ENCODE peak calls at places on chromosomes 16 and 17, in six cellular contexts. W is A549, U is transverse colon, E is GM12878, F is body of pancreas, Y is lower leg skin. B is an unnamed sample.

GRCh38 chr17:77882481-77883212 is 75.9 kb upstream of the TNRC6C start:
- DNase-seq in W (no peak), U (peak), E (peak), F (peak), Y (no peak), B (no peak)

GRCh38 chr16:73275024-73275423 is 227.1 kb upstream of the ZFHX3 start:
- DNase-seq in W (no peak), U (no peak), E (peak), F (no peak), Y (no peak), B (no peak)

GRCh38 chr17:6072157-6072556 is 2.0 kb downstream of the WSCD1 start:
- DNase-seq in W (no peak), U (no peak), E (no peak), F (no peak), Y (no peak), B (no peak)

GRCh38 chr17:76250141-76250540 is 9.8 kb upstream of the RNF157 start:
- DNase-seq in W (no peak), U (no peak), E (no peak), F (no peak), Y (no peak), B (no peak)

GRCh38 chr17:17575360-17576251 is 15.9 kb downstream of the PEMT start:
- DNase-seq in W (no peak), U (no peak), E (no peak), F (no peak), Y (no peak), B (no peak)

GRCh38 chr17:77371117-77371887 is 230.5 kb downstream of the SEC14L1 start:
- DNase-seq in W (no peak), U (no peak), E (no peak), F (no peak), Y (no peak), B (no peak)

GRCh38 chr16:24991349-24991748 is 23.8 kb downstream of the ARHGAP17 start:
- DNase-seq in W (no peak), U (no peak), E (no peak), F (no peak), Y (no peak), B (no peak)

GRCh38 chr17:72460711-72461110 is 339.9 kb downstream of the SOX9 start:
- DNase-seq in W (no peak), U (no peak), E (no peak), F (no peak), Y (no peak), B (no peak)

GRCh38 chr16:75337430-75337829 is 86.0 kb upstream of the BCAR1 start:
- DNase-seq in W (no peak), U (no peak), E (no peak), F (no peak), Y (no peak), B (no peak)

GRCh38 chr17:2450016-2450650 is 49.3 kb upstream of the MNT start:
- DNase-seq in W (no peak), U (no peak), E (no peak), F (no peak), Y (no peak), B (no peak)

GRCh38 chr17:13395346-13395745 is 206.4 kb downstream of the HS3ST3A1 start:
- DNase-seq in W (no peak), U (no peak), E (no peak), F (no peak), Y (no peak), B (no peak)

GRCh38 chr17:14048169-14048568 is 21.1 kb upstream of the COX10 start:
- DNase-seq in W (peak), U (no peak), E (no peak), F (no peak), Y (no peak), B (peak)

GRCh38 chr17:43025766-43026537 is 921 bp downstream of the RND2 start:
- DNase-seq in W (no peak), U (no peak), E (no peak), F (no peak), Y (no peak), B (no peak)

GRCh38 chr16:89749637-89750036 is 28.3 kb downstream of the ZNF276 start:
- DNase-seq in W (no peak), U (peak), E (no peak), F (peak), Y (no peak), B (no peak)

GRCh38 chr16:10688291-10688690 is 6.4 kb downstream of the TEKT5 start:
- DNase-seq in W (no peak), U (peak), E (no peak), F (peak), Y (no peak), B (no peak)

GRCh38 chr17:29664743-29665479 is 42.2 kb upstream of the CORO6 start:
- DNase-seq in W (peak), U (no peak), E (no peak), F (no peak), Y (no peak), B (peak)

GRCh38 chr17:60524463-60525346 is 1.3 kb downstream of the APPBP2 start:
- DNase-seq in W (no peak), U (no peak), E (no peak), F (no peak), Y (no peak), B (no peak)

GRCh38 chr17:79088997-79089328 is 14.3 kb downstream of the ENGASE start:
- DNase-seq in W (no peak), U (no peak), E (no peak), F (no peak), Y (no peak), B (no peak)

GRCh38 chr16:15993128-15993527 is 43.7 kb downstream of the ABCC1 start:
- DNase-seq in W (no peak), U (no peak), E (no peak), F (no peak), Y (no peak), B (no peak)

GRCh38 chr16:15435216-15435864 is 952 bp downstream of the BMERB1 start:
- DNase-seq in W (no peak), U (no peak), E (no peak), F (peak), Y (no peak), B (peak)

GRCh38 chr17:54839022-54839806 is 61.4 kb upstream of the TOM1L1 start:
- DNase-seq in W (no peak), U (no peak), E (no peak), F (no peak), Y (no peak), B (no peak)

GRCh38 chr17:75063201-75063600 is 16.2 kb downstream of the KCTD2 start:
- DNase-seq in W (no peak), U (no peak), E (no peak), F (no peak), Y (no peak), B (no peak)

GRCh38 chr17:7750321-7750821 is 32.8 kb downstream of the DNAH2 start:
- DNase-seq in W (no peak), U (no peak), E (no peak), F (no peak), Y (no peak), B (no peak)

GRCh38 chr17:59914274-59914854 is 21.4 kb downstream of the RPS6KB1 start:
- DNase-seq in W (peak), U (no peak), E (no peak), F (peak), Y (no peak), B (peak)

GRCh38 chr17:64200080-64201042 is 62.7 kb downstream of the TEX2 start:
- DNase-seq in W (no peak), U (no peak), E (peak), F (no peak), Y (no peak), B (no peak)

GRCh38 chr17:79790805-79791353 is 6.0 kb downstream of the CBX8 start:
- DNase-seq in W (no peak), U (no peak), E (no peak), F (no peak), Y (no peak), B (no peak)

GRCh38 chr16:89701425-89702406 is at the start of gene SPATA2L:
- DNase-seq in W (peak), U (peak), E (peak), F (peak), Y (peak), B (peak)

GRCh38 chr17:60656499-60656898 is 21.2 kb upstream of the BCAS3 start:
- DNase-seq in W (no peak), U (no peak), E (no peak), F (no peak), Y (no peak), B (peak)

GRCh38 chr16:87854053-87854906 is 15.0 kb downstream of the SLC7A5 start:
- DNase-seq in W (no peak), U (peak), E (no peak), F (no peak), Y (no peak), B (peak)

GRCh38 chr17:7832431-7832830 is 1.6 kb upstream of the KDM6B start:
- DNase-seq in W (no peak), U (no peak), E (no peak), F (no peak), Y (no peak), B (no peak)

GRCh38 chr17:81097134-81097942 is 62.4 kb downstream of the BAIAP2 start:
- DNase-seq in W (peak), U (peak), E (no peak), F (peak), Y (peak), B (peak)

GRCh38 chr16:11586856-11587642 is at the start of gene LITAF:
- DNase-seq in W (peak), U (peak), E (no peak), F (peak), Y (no peak), B (peak)

GRCh38 chr16:10561001-10561400 is 19.4 kb downstream of the EMP2 start:
- DNase-seq in W (no peak), U (no peak), E (no peak), F (no peak), Y (no peak), B (no peak)

GRCh38 chr17:22514315-22514714 is 822.0 kb downstream of the KCNJ18 start:
- DNase-seq in W (no peak), U (no peak), E (no peak), F (no peak), Y (no peak), B (no peak)

GRCh38 chr16:19488213-19488640 is 33.7 kb downstream of the GDE1 start:
- DNase-seq in W (no peak), U (peak), E (no peak), F (no peak), Y (no peak), B (peak)

GRCh38 chr17:21452377-21453143 is 76.4 kb downstream of the KCNJ12 start:
- DNase-seq in W (no peak), U (peak), E (no peak), F (peak), Y (peak), B (peak)

GRCh38 chr17:19421926-19422325 is 10.9 kb downstream of the RNF112 start:
- DNase-seq in W (no peak), U (no peak), E (no peak), F (no peak), Y (no peak), B (no peak)

GRCh38 chr16:83722501-83723183 is 85.1 kb upstream of the HSBP1 start:
- DNase-seq in W (no peak), U (no peak), E (no peak), F (no peak), Y (no peak), B (no peak)

GRCh38 chr16:1953734-1954133 is 755 bp downstream of the RPL3L start:
- DNase-seq in W (no peak), U (no peak), E (no peak), F (no peak), Y (no peak), B (no peak)

GRCh38 chr16:51095114-51095872 is 55.8 kb downstream of the SALL1 start:
- DNase-seq in W (no peak), U (no peak), E (no peak), F (no peak), Y (no peak), B (no peak)
- TF ChIP-seq POLR2A in W (no peak), U (no peak), E (no peak), F (no peak), Y (no peak), B (no peak)

DNA sequence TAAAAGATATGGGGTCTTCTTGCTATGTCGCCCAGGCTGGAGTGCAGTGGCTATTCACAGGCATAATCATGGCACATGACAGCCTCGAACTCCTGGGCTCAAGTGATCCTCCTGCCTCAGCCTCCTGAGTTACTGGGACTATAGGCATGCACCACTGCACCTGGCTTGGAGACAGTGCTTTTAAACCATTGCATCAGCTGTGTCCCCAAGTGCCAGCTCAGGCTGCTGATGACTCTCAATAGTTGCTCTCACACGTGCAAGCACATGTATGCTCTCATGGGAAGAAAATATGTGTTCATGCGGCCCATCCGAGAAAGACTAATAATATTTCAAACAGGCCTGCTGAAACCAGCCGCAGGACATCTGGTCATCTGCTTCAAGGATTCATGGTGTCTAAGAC is 8.8 kb downstream of the CCL16 start:
- DNase-seq in W (no peak), U (no peak), E (no peak), F (no peak), Y (no peak), B (no peak)
- TF ChIP-seq POLR2A in W (no peak), U (no peak), E (no peak), F (no peak), Y (no peak), B (no peak)

GRCh38 chr16:57971848-57972247 is 920 bp upstream of the CNGB1 start:
- DNase-seq in W (no peak), U (no peak), E (no peak), F (no peak), Y (no peak), B (no peak)

GRCh38 chr16:57979006-57979585 is 8.2 kb upstream of the CNGB1 start:
- DNase-seq in W (no peak), U (no peak), E (no peak), F (no peak), Y (no peak), B (no peak)

GRCh38 chr16:57977418-57978069 is 6.6 kb upstream of the CNGB1 start:
- DNase-seq in W (no peak), U (no peak), E (no peak), F (no peak), Y (no peak), B (peak)

GRCh38 chr16:57972285-57972684 is 1.4 kb upstream of the CNGB1 start:
- DNase-seq in W (no peak), U (no peak), E (no peak), F (no peak), Y (no peak), B (no peak)

GRCh38 chr16:57976331-57976796 is 5.4 kb upstream of the CNGB1 start:
- DNase-seq in W (no peak), U (no peak), E (no peak), F (no peak), Y (no peak), B (peak)
- TF ChIP-seq POLR2A in W (no peak), U (no peak), E (no peak), F (no peak), Y (no peak), B (no peak)

GRCh38 chr16:68283840-68284595 is 19.7 kb downstream of the SLC7A6 start:
- DNase-seq in W (no peak), U (no peak), E (no peak), F (no peak), Y (peak), B (no peak)
- TF ChIP-seq POLR2A in W (no peak), U (no peak), E (no peak), F (no peak), Y (no peak), B (no peak)